ENCODE peak calls at places on chromosomes 6 and 20, in five cellular contexts. L is K562, F is transverse colon, P is ovary, C is tibial nerve. T is an unnamed sample. For H3K9me3, the result is how much of the 10 kb centered on the place peaks cover.

GRCh38 chr6:26172496-26172958 is 85.3 kb downstream of the HFE start:
- DNase-seq in L (no peak), F (peak), P (no peak), C (no peak), T (no peak)

GRCh38 chr6:111922454-111923297 is 49.4 kb upstream of the FYN start:
- DNase-seq in L (no peak), F (no peak), P (no peak), C (peak), T (no peak)

GRCh38 chr6:85015396-85015990 is 251.1 kb upstream of the TBX18 start:
- DNase-seq in L (peak), F (peak), P (peak), C (peak), T (no peak)

GRCh38 chr20:13458860-13459451 is 179.8 kb downstream of the TASP1 start:
- DNase-seq in L (peak), F (peak), P (no peak), C (peak), T (no peak)

GRCh38 chr20:58131581-58132142 is 96.8 kb downstream of the ANKRD60 start:
- DNase-seq in L (no peak), F (no peak), P (no peak), C (no peak), T (peak)

GRCh38 chr6:7805088-7805756 is 79.3 kb downstream of the BMP6 start:
- DNase-seq in L (no peak), F (no peak), P (no peak), C (no peak), T (no peak)

GRCh38 chr20:10671850-10672578 is 1.8 kb downstream of the JAG1 start:
- DNase-seq in L (peak), F (peak), P (peak), C (peak), T (peak)

GRCh38 chr20:57066126-57066900 is 200.1 kb downstream of the BMP7 start:
- DNase-seq in L (no peak), F (no peak), P (no peak), C (no peak), T (peak)

GRCh38 chr20:52539891-52540290 is 348.3 kb upstream of the ZFP64 start:
- DNase-seq in L (peak), F (peak), P (no peak), C (no peak), T (no peak)

GRCh38 chr20:40652426-40652825 is 36.6 kb downstream of the MAFB start:
- DNase-seq in L (no peak), F (no peak), P (no peak), C (no peak), T (no peak)

GRCh38 chr6:154930490-154930889 is 64.6 kb upstream of the TIAM2 start:
- DNase-seq in L (no peak), F (no peak), P (no peak), C (no peak), T (no peak)

DNA sequence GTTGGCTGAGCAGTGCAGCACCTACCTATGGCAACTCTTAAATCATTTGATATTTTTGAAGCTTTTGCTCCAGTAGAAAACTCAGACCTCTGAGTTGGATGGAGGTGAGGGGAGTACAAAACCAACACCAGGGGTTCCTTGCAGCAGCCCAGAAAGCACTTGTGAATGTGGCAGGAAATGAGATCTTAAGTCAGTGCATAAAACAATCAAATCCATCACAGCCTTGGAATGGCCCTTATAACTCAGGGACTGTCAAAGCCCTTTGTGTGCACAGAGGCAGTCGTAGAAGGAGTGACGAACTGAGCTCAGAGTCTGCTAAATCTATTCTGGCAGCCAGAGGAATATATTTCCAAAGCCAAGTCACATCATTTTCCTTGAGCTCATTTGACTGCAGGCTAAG is 676.5 kb downstream of the DHX35 start:
- DNase-seq in L (no peak), F (no peak), P (no peak), C (no peak), T (no peak)
- H3K9me3 ChIP-seq in L (under half), F (under half), P (under half), C (under half), T (under half)

GRCh38 chr6:143878272-143878760 is 14.0 kb downstream of the ZC2HC1B start:
- DNase-seq in L (no peak), F (no peak), P (no peak), C (no peak), T (no peak)
- TF ChIP-seq EP300 in L (no peak), F (no peak), P (no peak), C (no peak), T (no peak)

GRCh38 chr20:49283703-49284625 is 6.1 kb upstream of the ZNFX1 start:
- DNase-seq in L (no peak), F (no peak), P (no peak), C (no peak), T (no peak)
- H3K9me3 ChIP-seq in L (under half), F (under half), P (under half), C (under half), T (under half)

GRCh38 chr20:309841-310644 is 12.7 kb downstream of the ZCCHC3 start:
- DNase-seq in L (peak), F (peak), P (peak), C (peak), T (peak)
- TF ChIP-seq EP300 in L (no peak), F (no peak), P (peak), C (no peak), T (no peak)

GRCh38 chr6:9173229-9173628 is 737.9 kb upstream of the SLC35B3 start:
- DNase-seq in L (no peak), F (no peak), P (no peak), C (no peak), T (no peak)

GRCh38 chr6:9172096-9172495 is 736.8 kb upstream of the SLC35B3 start:
- DNase-seq in L (no peak), F (no peak), P (no peak), C (no peak), T (no peak)

DNA sequence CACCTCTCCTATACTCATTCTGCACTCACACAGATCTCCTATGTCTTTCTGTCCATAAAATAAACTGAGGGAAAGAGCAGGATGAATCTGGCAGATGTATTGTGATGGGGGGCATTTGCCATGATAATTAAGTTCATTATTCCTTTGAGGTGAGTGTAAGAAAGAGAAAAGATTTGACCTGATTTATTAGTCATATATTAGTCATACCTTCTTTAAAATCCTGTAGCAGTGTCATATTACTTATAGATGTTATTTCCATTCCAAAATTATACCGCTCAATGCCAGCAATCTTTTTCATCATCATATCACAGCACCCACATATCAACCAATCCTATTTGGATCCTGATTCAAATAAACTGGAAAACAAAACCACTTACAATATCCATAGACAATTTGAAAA is 733.3 kb upstream of the SLC35B3 start:
- DNase-seq in L (no peak), F (no peak), P (no peak), C (no peak), T (no peak)
- H3K9me3 ChIP-seq in L (under half), F (under half), P (under half), C (under half), T (under half)

GRCh38 chr20:47455133-47456040 is 46.3 kb upstream of the NCOA3 start:
- DNase-seq in L (no peak), F (no peak), P (no peak), C (no peak), T (no peak)
- TF ChIP-seq EP300 in L (no peak), F (no peak), P (no peak), C (no peak), T (no peak)

GRCh38 chr6:22350109-22350508 is 53.3 kb upstream of the PRL start:
- DNase-seq in L (no peak), F (no peak), P (no peak), C (no peak), T (no peak)

GRCh38 chr6:22353036-22353560 is 56.3 kb upstream of the PRL start:
- DNase-seq in L (no peak), F (no peak), P (no peak), C (no peak), T (no peak)

GRCh38 chr6:22343864-22344263 is 47.0 kb upstream of the PRL start:
- DNase-seq in L (no peak), F (no peak), P (no peak), C (no peak), T (no peak)

GRCh38 chr6:22349528-22349927 is 52.7 kb upstream of the PRL start:
- DNase-seq in L (no peak), F (no peak), P (no peak), C (no peak), T (no peak)

GRCh38 chr6:22349051-22349450 is 52.2 kb upstream of the PRL start:
- DNase-seq in L (no peak), F (no peak), P (no peak), C (no peak), T (no peak)
- H3K9me3 ChIP-seq in L (under half), F (under half), P (under half), C (under half), T (under half)

GRCh38 chr6:149446791-149447376 is 37.9 kb downstream of the ZC3H12D start:
- DNase-seq in L (no peak), F (no peak), P (no peak), C (no peak), T (no peak)

GRCh38 chr6:149450679-149451360 is 34.0 kb downstream of the ZC3H12D start:
- DNase-seq in L (no peak), F (peak), P (peak), C (no peak), T (peak)

GRCh38 chr6:149449831-149450678 is 34.8 kb downstream of the ZC3H12D start:
- DNase-seq in L (no peak), F (no peak), P (no peak), C (no peak), T (no peak)

GRCh38 chr6:149451361-149452061 is 33.3 kb downstream of the ZC3H12D start:
- DNase-seq in L (no peak), F (peak), P (peak), C (no peak), T (no peak)

GRCh38 chr6:149449054-149449453 is 35.8 kb downstream of the ZC3H12D start:
- DNase-seq in L (no peak), F (no peak), P (no peak), C (no peak), T (no peak)
- TF ChIP-seq EP300 in L (no peak), F (no peak), P (no peak), C (no peak), T (no peak)